ENCODE peak calls at places on chromosomes 7 and 10, in nine cellular contexts. Q is pons; X is stimulated activated CD8-positive, alpha-beta memory T cell treated with anti-CD3 and anti-CD28 coated beads, Interleukin-7, amount 100 ng/mL, for 1 hour; A is left cardiac atrium; C is amygdala; U is NCI-H1930; B is endothelial cell; P is iris pigment epithelial cell; G is stimulated activated naive CD8-positive, alpha-beta T cell treated with anti-CD3 and anti-CD28 coated beads, Interleukin-15, amount 100 ng/mL, for 72 hours. R is an unnamed sample.

GRCh38 chr7:48680996-48681395 is 243.4 kb upstream of the CDC14C start:
- DNase-seq in C (no peak), Q (no peak), P (no peak), X (no peak), A (no peak), G (no peak), B (no peak), U (no peak), R (no peak)

GRCh38 chr10:111233439-111233838 is 156.6 kb downstream of the ADRA2A start:
- DNase-seq in Q (no peak), A (no peak), U (no peak), P (no peak), X (no peak), B (peak; percentile 42), C (no peak), G (no peak), R (no peak)

GRCh38 chr10:130567436-130567835 is 431.2 kb downstream of the GLRX3 start:
- DNase-seq in A (no peak), B (no peak), P (no peak), C (no peak), X (no peak), U (no peak), G (no peak), Q (no peak), R (no peak)

GRCh38 chr7:149880871-149881301 is 7.1 kb downstream of the ATP6V0E2 start:
- DNase-seq in A (peak; percentile 58), C (peak; percentile 83), B (no peak), Q (peak; percentile 90), X (no peak), G (no peak), U (no peak), P (no peak), R (peak; percentile 61)

GRCh38 chr10:25493122-25493893 is 318.5 kb downstream of the GPR158 start:
- DNase-seq in A (no peak), B (peak; percentile 21), X (no peak), U (no peak), P (peak; percentile 96), C (no peak), G (no peak), Q (peak; percentile 72), R (no peak)

GRCh38 chr7:136594739-136595144 is 273.7 kb upstream of the CHRM2 start:
- DNase-seq in P (no peak), X (no peak), B (no peak), Q (peak; percentile 11), U (no peak), G (no peak), C (no peak), A (no peak), R (no peak)

GRCh38 chr7:96088579-96088978 is 233.3 kb downstream of the SLC25A13 start:
- DNase-seq in C (no peak), G (no peak), Q (no peak), X (no peak), P (peak; percentile 64), A (no peak), U (peak; percentile 77), B (no peak), R (no peak)

GRCh38 chr10:102593074-102593803 is 51.0 kb upstream of the TRIM8 start:
- DNase-seq in Q (no peak), G (no peak), C (no peak), A (no peak), P (peak; percentile 57), B (no peak), X (no peak), U (no peak), R (no peak)

GRCh38 chr10:24383681-24384106 is 174.8 kb downstream of the KIAA1217 start:
- DNase-seq in A (peak; percentile 90), P (peak; percentile 100), X (no peak), Q (peak; percentile 47), C (peak; percentile 58), G (peak; percentile 37), U (no peak), B (peak; percentile 70), R (peak; percentile 81)

GRCh38 chr10:101353692-101354583 is at the start of gene BTRC:
- DNase-seq in G (peak; percentile 97), P (peak; percentile 100), U (peak; percentile 96), X (peak; percentile 88), C (peak; percentile 98), B (peak; percentile 91), A (peak; percentile 96), Q (peak; percentile 100), R (peak; percentile 95)

GRCh38 chr7:154827007-154827406 is 175.9 kb downstream of the PAXIP1 start:
- DNase-seq in Q (no peak), G (no peak), U (no peak), C (no peak), X (no peak), A (no peak), P (no peak), B (no peak), R (no peak)

GRCh38 chr7:73770002-73770859 is at the start of gene CLDN3:
- DNase-seq in X (no peak), C (no peak), B (peak; percentile 9), P (peak; percentile 18), Q (no peak), G (no peak), A (no peak), U (peak; percentile 97), R (no peak)

GRCh38 chr7:93245525-93246432 is 13.6 kb downstream of the VPS50 start:
- DNase-seq in B (no peak), Q (peak; percentile 51), U (no peak), C (no peak), X (no peak), A (no peak), G (no peak), P (peak; percentile 25), R (no peak)

GRCh38 chr10:63711361-63711760 is 190.2 kb downstream of the REEP3 start:
- DNase-seq in C (no peak), U (no peak), X (no peak), P (peak; percentile 92), A (peak; percentile 66), B (no peak), G (no peak), Q (no peak), R (no peak)

GRCh38 chr7:94877731-94878670 is 29.4 kb upstream of the PPP1R9A start:
- DNase-seq in G (no peak), C (no peak), Q (no peak), X (no peak), A (no peak), P (no peak), B (no peak), U (no peak), R (no peak)

GRCh38 chr7:50166997-50167961 is 74.2 kb upstream of the ZPBP start:
- DNase-seq in X (no peak), C (no peak), P (no peak), A (no peak), U (no peak), Q (no peak), G (no peak), B (no peak), R (no peak)

GRCh38 chr10:63042256-63042655 is 90.9 kb upstream of the NRBF2 start:
- DNase-seq in B (no peak), X (no peak), P (no peak), Q (no peak), U (no peak), A (no peak), G (no peak), C (no peak), R (no peak)

GRCh38 chr7:42527004-42527403 is 290.0 kb upstream of the GLI3 start:
- DNase-seq in X (no peak), A (no peak), Q (no peak), P (no peak), B (no peak), G (no peak), C (no peak), U (no peak), R (no peak)

GRCh38 chr10:90587561-90587960 is 270.3 kb downstream of the HTR7 start:
- DNase-seq in A (no peak), U (no peak), X (no peak), C (no peak), Q (no peak), P (no peak), B (no peak), G (no peak), R (no peak)

GRCh38 chr7:159095979-159096411 is 48.7 kb downstream of the VIPR2 start:
- DNase-seq in G (no peak), C (no peak), B (no peak), Q (no peak), U (no peak), P (no peak), A (no peak), X (no peak), R (no peak)

GRCh38 chr7:40571796-40572195 is 437.0 kb downstream of the SUGCT start:
- DNase-seq in U (no peak), Q (no peak), A (no peak), P (peak; percentile 87), X (no peak), B (no peak), G (no peak), C (no peak), R (no peak)

GRCh38 chr7:128918266-128918665 is 7.8 kb upstream of the KCP start:
- DNase-seq in A (no peak), G (no peak), C (no peak), P (no peak), B (no peak), U (no peak), Q (no peak), X (no peak), R (no peak)

GRCh38 chr10:11875499-11876281 is 52.5 kb downstream of the PROSER2 start:
- DNase-seq in G (no peak), Q (no peak), U (no peak), C (no peak), B (no peak), P (peak; percentile 91), A (peak; percentile 91), X (no peak), R (no peak)

GRCh38 chr7:25820432-25821040 is 331.5 kb upstream of the NFE2L3 start:
- DNase-seq in P (peak; percentile 16), G (no peak), A (no peak), C (no peak), Q (no peak), U (no peak), B (peak; percentile 26), X (no peak), R (no peak)

GRCh38 chr7:41010967-41011366 is 691.9 kb downstream of the INHBA start:
- DNase-seq in A (peak; percentile 23), X (no peak), C (no peak), B (peak; percentile 16), P (no peak), Q (no peak), G (no peak), U (no peak), R (no peak)

GRCh38 chr10:114970515-114970914 is 32.5 kb downstream of the TRUB1 start:
- DNase-seq in G (no peak), P (peak; percentile 33), C (no peak), A (no peak), B (peak; percentile 7), X (no peak), U (no peak), Q (no peak), R (no peak)

GRCh38 chr7:131586259-131586658 is 29.8 kb upstream of the PODXL start:
- DNase-seq in U (no peak), A (peak; percentile 69), X (no peak), Q (no peak), G (no peak), P (no peak), B (no peak), C (no peak), R (no peak)

GRCh38 chr10:3423411-3423810 is 250.8 kb upstream of the PITRM1 start:
- DNase-seq in Q (no peak), A (no peak), X (no peak), P (no peak), G (no peak), C (no peak), B (no peak), U (no peak), R (no peak)

GRCh38 chr7:31017036-31017747 is 34.9 kb upstream of the ADCYAP1R1 start:
- DNase-seq in Q (no peak), A (no peak), X (no peak), B (no peak), P (no peak), U (no peak), G (no peak), C (no peak), R (no peak)

GRCh38 chr7:150944066-150945042 is 33.8 kb downstream of the KCNH2 start:
- DNase-seq in U (no peak), G (no peak), A (no peak), Q (no peak), X (no peak), C (no peak), B (no peak), P (no peak), R (no peak)

GRCh38 chr7:23168111-23168885 is 13.6 kb upstream of the NUP42 start:
- DNase-seq in X (no peak), P (no peak), C (no peak), G (no peak), Q (no peak), B (no peak), U (no peak), A (no peak), R (no peak)